ENCODE peak calls at places on chromosome 11, in nine cellular contexts. F is lower leg skin, C is heart left ventricle, U is uterus, S is bronchial epithelial cell, G is stomach, T is fibroblast of mammary gland, W is WERI-Rb-1, H is AG04449. K is an unnamed sample.

GRCh38 chr11:1269957-1270356 is 39.5 kb downstream of the TOLLIP start:
- DNase-seq in F (no peak), C (peak), U (no peak), S (no peak), G (no peak), T (no peak), W (no peak), H (no peak), K (no peak)

GRCh38 chr11:112732031-112732430 is 229.2 kb upstream of the NCAM1 start:
- DNase-seq in F (no peak), C (no peak), U (no peak), S (no peak), G (no peak), T (no peak), W (no peak), H (no peak), K (no peak)

GRCh38 chr11:75793966-75794365 is 21.0 kb upstream of the UVRAG start:
- DNase-seq in F (no peak), C (no peak), U (no peak), S (no peak), G (no peak), T (no peak), W (no peak), H (no peak), K (no peak)

GRCh38 chr11:70734379-70734778 is 336.1 kb downstream of the CTTN start:
- DNase-seq in F (no peak), C (no peak), U (no peak), S (no peak), G (no peak), T (no peak), W (no peak), H (no peak), K (no peak)

GRCh38 chr11:96105197-96105895 is 181.4 kb upstream of the MTMR2 start:
- DNase-seq in F (no peak), C (no peak), U (no peak), S (no peak), G (no peak), T (peak), W (no peak), H (no peak), K (no peak)

GRCh38 chr11:65386307-65387081 is at the start of gene FRMD8:
- DNase-seq in F (peak), C (peak), U (peak), S (peak), G (peak), T (peak), W (peak), H (no peak), K (peak)

GRCh38 chr11:106208795-106209194 is 131.3 kb downstream of the AASDHPPT start:
- DNase-seq in F (no peak), C (no peak), U (no peak), S (no peak), G (peak), T (no peak), W (no peak), H (no peak), K (no peak)

GRCh38 chr11:134685981-134686380 is 273.9 kb upstream of the B3GAT1 start:
- DNase-seq in F (no peak), C (no peak), U (no peak), S (no peak), G (no peak), T (no peak), W (no peak), H (no peak), K (no peak)

GRCh38 chr11:129631201-129631600 is 184.4 kb upstream of the TMEM45B start:
- DNase-seq in F (no peak), C (no peak), U (no peak), S (no peak), G (no peak), T (no peak), W (no peak), H (no peak), K (no peak)

GRCh38 chr11:58900479-58901420 is 38.5 kb upstream of the GLYATL1 start:
- DNase-seq in F (peak), C (peak), U (no peak), S (peak), G (peak), T (peak), W (peak), H (no peak), K (peak)

GRCh38 chr11:98601181-98601773 is 419.5 kb upstream of the CNTN5 start:
- DNase-seq in F (no peak), C (no peak), U (no peak), S (no peak), G (no peak), T (no peak), W (no peak), H (no peak), K (no peak)

GRCh38 chr11:86742436-86742805 is 57.9 kb upstream of the PRSS23 start:
- DNase-seq in F (no peak), C (no peak), U (no peak), S (no peak), G (no peak), T (no peak), W (no peak), H (no peak), K (no peak)

GRCh38 chr11:72685560-72686480 is 11.6 kb upstream of the PDE2A start:
- DNase-seq in F (no peak), C (peak), U (peak), S (no peak), G (no peak), T (peak), W (no peak), H (no peak), K (no peak)

GRCh38 chr11:32188785-32189184 is 97.9 kb downstream of the RCN1 start:
- DNase-seq in F (no peak), C (no peak), U (no peak), S (no peak), G (no peak), T (no peak), W (no peak), H (no peak), K (no peak)

GRCh38 chr11:67119577-67120391 is 721 bp downstream of the KDM2A start:
- DNase-seq in F (peak), C (no peak), U (peak), S (no peak), G (no peak), T (no peak), W (no peak), H (no peak), K (peak)

GRCh38 chr11:134524876-134525845 is 113.1 kb upstream of the B3GAT1 start:
- DNase-seq in F (no peak), C (no peak), U (no peak), S (no peak), G (no peak), T (no peak), W (peak), H (no peak), K (no peak)

GRCh38 chr11:132126973-132127900 is 756.8 kb downstream of the NTM start:
- DNase-seq in F (peak), C (no peak), U (no peak), S (peak), G (no peak), T (peak), W (peak), H (peak), K (no peak)

GRCh38 chr11:11555228-11555627 is 66.6 kb downstream of the GALNT18 start:
- DNase-seq in F (no peak), C (no peak), U (no peak), S (no peak), G (peak), T (no peak), W (peak), H (no peak), K (no peak)

GRCh38 chr11:12390687-12391110 is 13.3 kb downstream of the PARVA start:
- DNase-seq in F (no peak), C (no peak), U (peak), S (no peak), G (no peak), T (no peak), W (no peak), H (no peak), K (no peak)

GRCh38 chr11:123407124-123407995 is 22.7 kb upstream of the GRAMD1B start:
- DNase-seq in F (peak), C (no peak), U (peak), S (peak), G (peak), T (peak), W (peak), H (no peak), K (peak)

GRCh38 chr11:15192007-15192556 is 77.4 kb downstream of the INSC start:
- DNase-seq in F (no peak), C (no peak), U (no peak), S (no peak), G (no peak), T (no peak), W (no peak), H (no peak), K (no peak)

GRCh38 chr11:86180415-86180814 is 64.1 kb upstream of the EED start:
- DNase-seq in F (no peak), C (no peak), U (no peak), S (no peak), G (no peak), T (no peak), W (no peak), H (no peak), K (no peak)

GRCh38 chr11:33769542-33769941 is 4.8 kb downstream of the FBXO3 start:
- DNase-seq in F (no peak), C (no peak), U (no peak), S (peak), G (no peak), T (no peak), W (no peak), H (no peak), K (no peak)

GRCh38 chr11:119764108-119764874 is 35.3 kb upstream of the NECTIN1 start:
- DNase-seq in F (no peak), C (no peak), U (no peak), S (peak), G (no peak), T (peak), W (peak), H (no peak), K (no peak)

GRCh38 chr11:13029872-13030271 is 20.8 kb downstream of the RASSF10 start:
- DNase-seq in F (no peak), C (no peak), U (no peak), S (no peak), G (no peak), T (no peak), W (no peak), H (no peak), K (no peak)

GRCh38 chr11:118484405-118484804 is 42.9 kb upstream of the TTC36 start:
- DNase-seq in F (no peak), C (no peak), U (no peak), S (no peak), G (no peak), T (no peak), W (no peak), H (no peak), K (no peak)

GRCh38 chr11:123407996-123408597 is 22.0 kb upstream of the GRAMD1B start:
- DNase-seq in F (no peak), C (no peak), U (no peak), S (no peak), G (no peak), T (no peak), W (peak), H (no peak), K (no peak)

GRCh38 chr11:123197711-123198110 is 2.7 kb upstream of the CLMP start:
- DNase-seq in F (no peak), C (no peak), U (no peak), S (peak), G (no peak), T (peak), W (no peak), H (no peak), K (no peak)

GRCh38 chr11:6229911-6230310 is 4.5 kb downstream of the FHIP1B start:
- DNase-seq in F (no peak), C (no peak), U (no peak), S (no peak), G (no peak), T (no peak), W (no peak), H (no peak), K (no peak)

GRCh38 chr11:3970101-3970500 is 114.6 kb downstream of the STIM1 start:
- DNase-seq in F (no peak), C (no peak), U (no peak), S (no peak), G (no peak), T (no peak), W (no peak), H (no peak), K (no peak)

GRCh38 chr11:69309800-69310280 is 15.9 kb downstream of the MYEOV start:
- DNase-seq in F (no peak), C (no peak), U (no peak), S (no peak), G (no peak), T (peak), W (no peak), H (no peak), K (no peak)

GRCh38 chr11:79055866-79056632 is 384.8 kb downstream of the TENM4 start:
- DNase-seq in F (no peak), C (no peak), U (peak), S (no peak), G (no peak), T (peak), W (no peak), H (peak), K (no peak)

GRCh38 chr11:80204021-80204420 is 763.2 kb upstream of the TENM4 start:
- DNase-seq in F (no peak), C (no peak), U (no peak), S (no peak), G (no peak), T (no peak), W (no peak), H (no peak), K (no peak)

GRCh38 chr11:71304491-71304890 is 52.1 kb upstream of the SHANK2 start:
- DNase-seq in F (no peak), C (no peak), U (no peak), S (no peak), G (peak), T (no peak), W (no peak), H (no peak), K (no peak)

DNA sequence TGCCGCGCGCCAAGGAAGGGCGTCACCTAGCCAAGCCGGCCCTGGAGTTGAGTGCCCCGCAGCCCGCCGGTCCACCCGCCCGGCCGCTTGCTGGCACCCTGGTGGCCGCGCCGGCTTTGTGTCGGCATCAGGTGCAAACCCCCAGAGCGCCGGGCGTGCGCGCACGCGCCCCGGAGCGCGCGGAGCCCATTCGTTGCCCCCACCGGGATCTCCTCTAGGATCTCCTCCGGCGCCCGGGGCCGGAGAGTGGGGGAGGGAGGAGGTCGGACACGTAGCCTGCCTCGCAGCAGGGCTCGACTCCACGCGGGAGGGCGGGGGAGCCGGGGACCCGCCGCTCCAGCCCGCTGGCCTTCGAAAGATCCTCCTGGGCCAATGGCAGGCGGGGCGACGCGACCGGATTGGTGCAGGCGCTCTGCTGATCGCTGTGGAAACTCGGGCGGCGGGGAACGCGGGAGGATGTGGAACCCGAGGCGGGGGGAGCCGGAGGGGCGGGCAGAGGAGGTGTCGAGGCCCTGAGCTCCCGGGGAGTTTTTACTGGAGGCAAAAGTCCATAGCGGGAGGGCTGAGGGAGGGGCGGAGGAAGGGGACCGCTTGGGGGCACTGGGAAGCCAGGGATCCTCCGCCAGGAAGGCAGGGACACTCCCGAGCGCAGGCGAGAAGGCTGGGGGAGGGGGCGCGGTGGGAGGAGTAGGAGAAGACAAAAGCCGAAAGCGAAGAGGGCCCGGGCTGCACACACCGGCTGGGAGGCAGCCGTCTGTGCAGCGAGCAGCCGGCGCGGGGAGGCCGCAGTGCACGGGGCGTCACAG is at the start of gene FADS2:
- DNase-seq in F (peak), C (peak), U (peak), S (peak), G (peak), T (peak), W (peak), H (peak), K (peak)
- TF ChIP-seq CTCF in F (no peak), C (no peak), U (peak), S (peak), G (no peak), T (no peak), W (peak), H (peak), K (no peak)

DNA sequence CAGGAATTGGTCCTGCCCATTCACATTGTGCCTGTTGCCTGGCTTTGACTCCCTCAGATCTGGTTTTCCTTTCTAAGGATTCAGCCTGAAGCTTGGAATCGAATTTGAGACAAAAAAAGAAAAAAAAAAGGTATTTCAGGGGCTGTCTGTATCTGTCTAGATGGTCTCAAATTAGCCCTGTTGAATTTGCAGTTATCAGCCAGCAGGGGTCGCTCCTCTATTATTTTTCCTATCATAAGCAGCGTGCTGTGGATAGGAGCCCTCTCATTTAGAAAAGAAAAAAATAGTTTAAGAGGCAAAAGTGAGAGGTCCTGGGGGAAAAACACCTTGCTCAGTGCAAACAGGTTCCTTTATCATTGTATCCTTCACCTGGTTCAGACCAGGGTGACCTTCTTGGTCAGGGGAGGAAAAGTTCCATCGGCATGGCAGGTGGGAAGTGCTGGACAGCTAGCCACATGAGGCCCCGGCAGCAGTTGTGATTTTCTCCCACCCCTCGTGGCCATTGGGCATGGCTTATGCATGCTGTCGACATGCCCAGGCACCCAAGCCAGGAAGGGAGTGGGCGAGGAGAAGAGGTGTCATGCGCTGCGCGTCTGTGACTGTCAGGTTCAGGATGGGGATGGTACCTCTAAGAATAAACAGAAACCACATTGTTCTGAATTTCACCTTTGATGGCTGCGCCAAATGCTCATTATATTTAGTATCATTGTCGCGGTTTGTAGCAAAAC is 13.1 kb downstream of the OR5AK2 start:
- DNase-seq in F (no peak), C (no peak), U (no peak), S (no peak), G (no peak), T (peak), W (no peak), H (no peak), K (no peak)
- TF ChIP-seq CTCF in F (no peak), C (no peak), U (no peak), S (peak), G (no peak), T (peak), W (no peak), H (peak), K (no peak)

GRCh38 chr11:121656333-121657090 is 203.7 kb upstream of the SORL1-AS1 start:
- DNase-seq in F (no peak), C (no peak), U (no peak), S (no peak), G (no peak), T (no peak), W (no peak), H (no peak), K (no peak)
- TF ChIP-seq CTCF in F (no peak), C (no peak), U (no peak), S (no peak), G (no peak), T (no peak), W (no peak), H (no peak), K (no peak)

GRCh38 chr11:20609727-20610707 is 10.6 kb downstream of the SLC6A5 start:
- DNase-seq in F (peak), C (peak), U (peak), S (peak), G (peak), T (peak), W (peak), H (no peak), K (peak)
- TF ChIP-seq CTCF in F (no peak), C (peak), U (peak), S (peak), G (peak), T (peak), W (peak), H (peak), K (peak)

GRCh38 chr11:111357150-111358037 is 21.7 kb downstream of the POU2AF1 start:
- DNase-seq in F (no peak), C (no peak), U (no peak), S (no peak), G (no peak), T (no peak), W (no peak), H (no peak), K (no peak)
- TF ChIP-seq CTCF in F (no peak), C (no peak), U (no peak), S (no peak), G (no peak), T (no peak), W (peak), H (no peak), K (no peak)